ENCODE peak calls at places on chromosomes 12 and 14, in six cellular contexts. E is HepG2, Z is ascending aorta, C is lower lobe of right lung, N is cardiac muscle cell, M is stomach. G is an unnamed sample. For H3K4me1 and H3K9me3, the result is how much of the 10 kb centered on the place peaks cover.

GRCh38 chr12:131867891-131868675 is 26.3 kb upstream of the ULK1 start:
- DNase-seq in M (no peak), E (no peak), C (no peak), Z (no peak), N (no peak), G (no peak)

GRCh38 chr14:54562334-54562733 is 4.6 kb upstream of the SAMD4A start:
- DNase-seq in Z (no peak), N (no peak), M (no peak), E (no peak), C (no peak), G (no peak)

GRCh38 chr12:104656921-104657320 is 200.2 kb downstream of the CHST11 start:
- DNase-seq in N (peak), C (no peak), E (no peak), Z (no peak), M (no peak), G (no peak)

GRCh38 chr14:77653473-77653872 is 37.0 kb upstream of the SPTLC2 start:
- DNase-seq in E (no peak), C (no peak), M (no peak), Z (no peak), N (no peak), G (no peak)

GRCh38 chr14:65824285-65824977 is 411.9 kb downstream of the FUT8 start:
- DNase-seq in M (peak), Z (no peak), E (peak), N (peak), C (no peak), G (peak)

GRCh38 chr12:84994436-84994835 is 41.6 kb downstream of the TSPAN19 start:
- DNase-seq in Z (no peak), C (no peak), M (no peak), N (no peak), E (no peak), G (no peak)

GRCh38 chr12:117151195-117152031 is 38.9 kb downstream of the FBXO21 start:
- DNase-seq in C (peak), Z (no peak), M (peak), E (peak), N (peak), G (peak)

GRCh38 chr14:61875483-61875882 is 113.3 kb downstream of the SNAPC1 start:
- DNase-seq in E (no peak), N (no peak), C (no peak), Z (no peak), M (no peak), G (no peak)

GRCh38 chr12:644818-645552 is 18.3 kb downstream of the NINJ2 start:
- DNase-seq in M (no peak), E (no peak), Z (no peak), N (peak), C (no peak), G (no peak)

GRCh38 chr12:128840862-128841468 is 12.3 kb upstream of the GLT1D1 start:
- DNase-seq in M (no peak), E (no peak), N (no peak), C (no peak), Z (no peak), G (no peak)

GRCh38 chr14:37969511-37969979 is 238.2 kb upstream of the SSTR1 start:
- DNase-seq in M (peak), Z (no peak), E (no peak), N (no peak), C (no peak), G (no peak)

GRCh38 chr14:29016050-29016900 is 249.7 kb downstream of the FOXG1 start:
- DNase-seq in N (peak), E (peak), C (peak), M (no peak), Z (no peak), G (peak)

GRCh38 chr14:104169765-104170113 is 31.4 kb downstream of the KIF26A start:
- DNase-seq in Z (no peak), N (no peak), C (no peak), M (no peak), E (no peak), G (peak)

GRCh38 chr12:95215925-95216324 is 1.3 kb downstream of the FGD6 start:
- DNase-seq in M (no peak), E (peak), C (no peak), N (peak), Z (no peak), G (no peak)

GRCh38 chr14:34684578-34684977 is 29.8 kb downstream of the CFL2 start:
- DNase-seq in Z (no peak), C (no peak), N (peak), M (no peak), E (no peak), G (no peak)

GRCh38 chr12:5034605-5035004 is 9.1 kb upstream of the KCNA5 start:
- DNase-seq in C (no peak), N (no peak), M (no peak), Z (no peak), E (no peak), G (no peak)

GRCh38 chr14:75147423-75148071 is 20.7 kb upstream of the NEK9 start:
- DNase-seq in N (peak), E (peak), M (peak), Z (peak), C (peak), G (no peak)

GRCh38 chr12:31214626-31215520 is 111.1 kb downstream of the SINHCAF start:
- DNase-seq in N (no peak), E (no peak), Z (no peak), C (no peak), M (no peak), G (no peak)

GRCh38 chr12:106220561-106220960 is 27.3 kb downstream of the CKAP4 start:
- DNase-seq in M (no peak), E (no peak), C (no peak), N (no peak), Z (no peak), G (no peak)

GRCh38 chr12:115210533-115211252 is 526.7 kb upstream of the TBX3 start:
- DNase-seq in C (no peak), E (no peak), Z (no peak), N (no peak), M (no peak), G (no peak)

DNA sequence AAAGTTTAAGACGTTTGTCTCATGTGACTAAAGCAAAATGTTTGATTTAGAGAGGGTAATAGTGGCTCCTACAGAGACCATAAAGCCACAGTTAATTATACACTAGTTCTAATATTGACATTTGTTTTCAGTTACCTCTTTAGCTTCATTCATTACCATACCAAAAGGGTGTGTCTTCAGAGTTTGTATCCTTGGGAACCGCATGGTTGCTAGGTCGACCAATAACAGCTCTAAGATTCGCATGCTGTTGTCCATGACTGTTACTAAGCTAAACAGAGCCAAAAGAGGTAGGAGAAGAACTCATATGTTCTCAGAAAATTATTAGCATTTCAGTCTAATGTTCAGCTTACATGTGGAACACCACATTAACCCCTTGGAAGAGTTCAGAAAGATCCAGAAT is 36.2 kb upstream of the ETNK1 start:
- DNase-seq in Z (no peak), M (no peak), C (no peak), N (no peak), E (peak), G (no peak)
- H3K4me3 ChIP-seq in Z (no peak), M (no peak), C (no peak), N (no peak), E (no peak), G (no peak)

GRCh38 chr12:42958271-42958674 is 368.7 kb upstream of the PRICKLE1 start:
- DNase-seq in N (peak), E (no peak), Z (no peak), C (no peak), M (no peak), G (no peak)

GRCh38 chr12:42962384-42962783 is 372.8 kb upstream of the PRICKLE1 start:
- DNase-seq in Z (no peak), M (no peak), C (no peak), N (no peak), E (no peak), G (no peak)

GRCh38 chr12:42960087-42960527 is 370.6 kb upstream of the PRICKLE1 start:
- DNase-seq in M (no peak), N (no peak), E (no peak), C (no peak), Z (no peak), G (no peak)

GRCh38 chr12:42963993-42964392 is 374.4 kb upstream of the PRICKLE1 start:
- DNase-seq in N (no peak), E (no peak), Z (no peak), C (no peak), M (no peak), G (no peak)

DNA sequence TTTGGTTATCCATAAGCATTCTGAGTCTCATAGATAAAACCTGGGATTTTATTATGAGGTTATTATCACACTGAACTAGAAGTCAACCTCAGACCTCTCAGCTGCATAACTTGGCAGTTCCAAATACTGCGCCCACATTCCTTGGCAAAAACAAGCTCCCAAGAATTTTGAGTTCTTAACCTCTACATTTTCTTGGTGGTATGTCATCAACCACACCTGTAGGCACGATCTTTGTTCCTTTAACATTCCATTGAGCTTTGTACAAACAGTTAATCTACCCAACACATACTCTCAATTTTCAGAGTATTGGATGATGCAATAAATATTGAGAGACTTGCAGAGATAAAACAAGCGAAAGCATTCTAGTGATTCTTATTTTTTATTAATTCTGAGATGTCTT is 371.8 kb upstream of the PRICKLE1 start:
- DNase-seq in C (no peak), E (peak), Z (no peak), N (peak), M (no peak), G (no peak)
- H3K4me1 ChIP-seq in C (under half), E (under half), Z (under half), N (under half), M (under half), G (under half)

DNA sequence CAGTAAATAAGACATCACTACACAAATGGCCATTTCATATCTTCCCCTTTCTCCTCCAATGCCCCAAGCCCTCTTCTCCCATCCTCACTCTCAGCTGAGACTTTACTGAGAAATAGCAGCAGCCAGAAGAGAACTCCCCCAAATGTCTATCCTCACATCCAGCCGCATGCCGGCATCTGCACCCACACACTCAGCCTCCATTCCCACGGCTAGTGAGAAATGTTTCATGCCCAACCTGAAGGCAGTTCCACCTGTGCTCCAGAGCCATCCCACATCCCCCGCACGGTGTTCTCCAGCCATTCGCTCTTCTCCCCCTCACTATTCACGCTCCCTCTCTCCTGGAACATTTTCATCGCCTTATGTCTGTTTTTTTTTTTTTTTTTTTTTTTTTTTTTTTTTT is 208.7 kb upstream of the DIO3 start:
- DNase-seq in Z (no peak), M (peak), N (no peak), E (no peak), C (no peak), G (no peak)
- H3K9me3 ChIP-seq in Z (under half), M (under half), N (under half), E (under half), C (under half), G (under half)

DNA sequence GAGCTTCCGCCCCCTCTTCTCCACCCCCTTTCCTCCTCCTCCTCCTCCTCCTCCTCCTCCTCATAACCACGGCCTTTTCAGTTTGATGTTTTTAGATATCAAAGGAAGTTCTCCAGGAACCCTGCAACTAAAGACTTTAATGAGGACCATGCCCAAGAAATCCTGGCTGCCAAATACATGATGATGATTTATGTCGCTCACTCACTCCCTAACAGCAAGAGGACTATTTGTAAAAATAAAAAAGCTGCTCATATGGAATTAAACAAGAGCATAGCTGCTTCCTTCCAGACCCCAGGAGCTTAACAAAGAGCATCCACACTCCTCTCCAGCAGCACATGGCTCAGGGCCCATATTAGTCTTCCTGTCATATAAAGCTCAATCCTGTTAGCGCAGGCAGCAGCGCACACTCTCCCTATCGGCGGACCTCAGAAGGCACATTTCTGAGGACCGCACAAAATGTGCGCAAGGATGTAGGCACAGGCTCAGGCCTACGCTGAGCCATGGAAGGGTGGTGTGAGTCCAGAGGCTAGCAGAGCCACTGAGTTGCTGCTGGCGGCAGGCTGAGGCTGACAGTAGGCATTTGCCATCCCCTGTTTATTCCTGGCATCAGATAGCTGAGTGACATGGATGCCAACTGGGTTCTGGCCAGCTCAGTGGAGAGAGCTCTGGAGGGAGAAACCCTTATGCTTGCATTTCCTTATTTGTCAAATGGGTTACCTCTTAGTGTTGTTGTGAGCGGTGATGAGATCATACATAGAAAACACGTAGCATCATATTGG is 232.8 kb downstream of the MSRB3 start:
- DNase-seq in C (no peak), M (no peak), N (no peak), Z (no peak), E (no peak), G (no peak)
- H3K4me3 ChIP-seq in C (no peak), M (no peak), N (no peak), Z (no peak), E (no peak), G (no peak)

GRCh38 chr12:52541709-52542108 is 11.2 kb downstream of the KRT71 start:
- DNase-seq in Z (no peak), M (no peak), E (no peak), C (no peak), N (no peak), G (no peak)
- H3K4me1 ChIP-seq in Z (under half), M (under half), E (under half), C (under half), N (under half), G (under half)

DNA sequence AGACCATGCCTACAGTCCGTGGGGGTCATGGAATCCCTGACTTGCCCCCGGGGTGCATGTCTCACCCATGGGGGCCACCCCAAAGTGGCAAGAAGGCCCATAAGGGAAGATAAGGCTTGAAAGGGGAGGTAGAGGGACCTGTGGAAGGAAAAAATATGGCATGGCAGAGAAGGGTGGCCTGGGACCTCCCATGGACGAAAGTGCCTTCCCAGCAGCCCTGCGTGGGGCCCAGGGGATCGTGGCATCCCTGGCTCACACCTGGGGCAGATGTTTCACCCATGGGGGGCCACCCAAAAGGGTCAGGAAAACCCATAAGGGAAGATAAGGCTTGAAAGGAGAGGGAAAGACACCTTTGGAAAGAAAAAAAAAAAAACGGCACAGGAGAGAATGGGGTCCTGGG is 264.6 kb downstream of the ALG10 start:
- DNase-seq in E (no peak), M (no peak), N (no peak), Z (no peak), C (no peak), G (no peak)
- H3K9me3 ChIP-seq in E (under half), M (half or more), N (under half), Z (under half), C (under half), G (under half)

GRCh38 chr12:13981296-13981962 is at the start of gene GRIN2B:
- DNase-seq in N (no peak), Z (no peak), E (no peak), C (no peak), M (no peak), G (no peak)
- H3K4me3 ChIP-seq in N (peak), Z (peak), E (no peak), C (peak), M (peak), G (no peak)

GRCh38 chr12:108700833-108701450 is 30.4 kb downstream of the CORO1C start:
- DNase-seq in C (no peak), N (no peak), M (no peak), Z (no peak), E (no peak), G (peak)

GRCh38 chr12:108697905-108698304 is 33.4 kb downstream of the CORO1C start:
- DNase-seq in E (no peak), N (no peak), M (no peak), C (no peak), Z (no peak), G (no peak)

GRCh38 chr12:108702534-108702933 is 28.8 kb downstream of the CORO1C start:
- DNase-seq in Z (no peak), E (no peak), C (no peak), N (no peak), M (no peak), G (no peak)

GRCh38 chr12:108701779-108702435 is 29.4 kb downstream of the CORO1C start:
- DNase-seq in M (no peak), N (peak), Z (no peak), E (no peak), C (no peak), G (peak)

DNA sequence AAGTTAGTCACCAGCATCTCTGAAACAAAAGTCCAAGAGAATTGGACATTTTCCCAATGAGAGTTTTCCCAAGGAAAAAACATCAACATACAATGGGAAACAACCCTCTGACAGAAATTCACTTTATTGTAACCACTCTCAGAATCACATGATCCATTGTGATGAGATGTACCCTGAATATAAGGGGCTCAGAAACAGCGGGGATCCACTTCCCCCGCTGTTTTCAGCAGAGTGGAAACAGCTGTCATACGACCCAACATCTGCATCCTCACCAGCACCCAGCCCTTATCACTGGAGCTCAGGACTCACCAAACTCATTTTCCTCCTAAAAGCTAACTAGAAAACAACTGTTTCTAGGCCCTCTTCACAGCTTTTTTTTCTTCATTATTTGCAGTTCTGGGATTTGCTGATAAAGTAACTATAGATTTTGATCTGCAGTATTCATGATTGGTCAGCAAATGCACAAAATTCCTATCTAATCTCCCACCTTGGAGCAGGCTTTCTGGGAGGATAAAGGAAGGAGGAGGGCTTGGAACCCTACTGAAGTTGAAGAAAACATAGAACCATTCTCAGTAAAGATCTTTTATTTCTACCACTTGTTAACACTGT is 31.3 kb downstream of the CORO1C start:
- DNase-seq in M (no peak), Z (no peak), C (no peak), E (no peak), N (no peak), G (no peak)
- H3K4me1 ChIP-seq in M (under half), Z (under half), C (half or more), E (under half), N (under half), G (under half)

G was measured in HAP-1.